ENCODE peak calls at places on chromosomes 1 and 21, in nine cellular contexts. W is H9, S is HFF-Myc, H is heart right ventricle, C is choroid plexus epithelial cell, G is psoas muscle, F is WTC11, J is MCF 10A, I is RWPE1. T is an unnamed sample.

GRCh38 chr1:96643519-96643918 is 78.1 kb upstream of the PTBP2 start:
- DNase-seq in H (no peak), S (no peak), I (no peak), G (no peak), W (no peak), C (no peak), F (no peak), J (no peak), T (no peak)

GRCh38 chr1:19120070-19120469 is 90.0 kb downstream of the UBR4 start:
- DNase-seq in G (no peak), F (no peak), S (no peak), W (no peak), H (no peak), I (no peak), J (no peak), C (no peak), T (no peak)

GRCh38 chr1:7549277-7549676 is 221.8 kb upstream of the VAMP3 start:
- DNase-seq in G (no peak), I (peak; percentile 84), H (no peak), F (no peak), J (peak; percentile 96), W (no peak), C (peak; percentile 85), S (peak; percentile 52), T (no peak)

GRCh38 chr21:42532466-42533181 is 19.0 kb downstream of the SLC37A1 start:
- DNase-seq in C (no peak), J (no peak), S (no peak), G (peak; percentile 88), H (peak; percentile 81), F (no peak), W (peak; percentile 10), I (no peak), T (no peak)

GRCh38 chr21:35045539-35046222 is 3.4 kb downstream of the RUNX1 start:
- DNase-seq in S (no peak), F (no peak), G (no peak), C (no peak), I (no peak), W (no peak), H (no peak), J (no peak), T (no peak)

GRCh38 chr1:1437904-1438376 is 2.5 kb downstream of the VWA1 start:
- DNase-seq in J (no peak), I (no peak), W (no peak), S (no peak), H (no peak), C (no peak), F (no peak), G (no peak), T (no peak)

GRCh38 chr1:118985611-118986290 is 2.4 kb downstream of the TBX15 start:
- DNase-seq in C (peak; percentile 56), J (no peak), F (no peak), W (no peak), H (no peak), I (no peak), S (no peak), G (no peak), T (no peak)

GRCh38 chr1:233459968-233460367 is 132.4 kb downstream of the MAP3K21 start:
- DNase-seq in I (no peak), S (no peak), C (no peak), H (no peak), F (peak; percentile 20), G (no peak), W (no peak), J (no peak), T (no peak)

GRCh38 chr21:46150073-46150472 is 5.3 kb downstream of the FTCD start:
- DNase-seq in J (no peak), F (peak; percentile 14), G (no peak), C (no peak), H (no peak), I (no peak), W (peak; percentile 35), S (no peak), T (peak; percentile 93)

GRCh38 chr1:13950637-13951036 is 250.6 kb downstream of the PRDM2 start:
- DNase-seq in J (peak; percentile 21), H (no peak), W (peak; percentile 74), I (no peak), S (no peak), G (no peak), C (no peak), F (peak; percentile 75), T (no peak)
- TF ChIP-seq CTCF in J (peak; percentile 16), H (peak; percentile 26), W (peak; percentile 74), I (no peak), S (no peak), G (no peak), C (peak; percentile 27), F (peak; percentile 61), T (no peak)

DNA sequence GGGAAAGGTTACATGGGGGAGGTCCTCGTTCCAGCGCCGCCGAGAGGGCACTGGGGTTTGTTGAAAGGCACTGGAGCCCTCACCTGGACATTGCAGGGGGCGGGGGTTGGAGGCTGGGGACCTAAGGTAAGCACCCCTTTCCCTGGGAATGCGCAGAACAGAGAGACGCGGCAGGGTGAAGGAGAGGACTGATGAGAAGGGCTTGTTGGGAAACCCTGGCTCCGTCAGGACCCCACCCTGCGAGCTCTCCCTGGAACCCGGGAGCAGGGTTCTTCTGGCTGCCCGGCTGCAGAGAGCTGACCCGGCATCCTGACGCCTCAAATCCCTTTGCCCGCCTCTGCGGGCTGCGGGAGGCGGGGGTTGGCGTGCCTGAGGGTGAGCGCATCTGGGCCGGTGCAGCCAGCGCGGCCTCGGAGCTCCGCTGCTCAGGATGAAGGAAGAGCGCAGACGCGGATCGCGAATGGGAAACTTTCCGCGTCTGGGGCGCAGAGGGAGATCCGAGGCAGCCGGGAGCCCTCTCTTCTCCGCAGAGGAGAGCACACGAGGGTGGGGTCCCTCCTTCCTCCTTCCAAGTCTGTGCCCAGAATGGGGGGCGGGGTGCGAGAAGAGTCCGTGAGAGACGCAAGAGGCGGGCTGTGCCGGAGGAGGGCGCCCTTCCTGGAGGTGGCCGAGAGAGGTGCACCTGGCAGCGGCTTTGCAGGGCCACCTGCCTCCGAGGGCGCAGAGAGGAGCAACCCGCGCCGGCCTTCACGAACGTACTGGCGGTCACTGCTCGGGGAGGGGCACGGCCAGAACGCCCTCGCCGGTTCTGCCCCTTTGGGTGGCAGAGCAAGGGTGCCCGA is 2.4 kb downstream of the IGSF21 start:
- DNase-seq in J (no peak), F (peak; percentile 94), H (no peak), S (no peak), W (peak; percentile 91), C (no peak), I (no peak), G (peak; percentile 32), T (no peak)
- TF ChIP-seq CTCF in J (peak; percentile 16), F (peak; percentile 47), H (peak; percentile 17), S (peak; percentile 16), W (peak; percentile 89), C (no peak), I (no peak), G (no peak), T (peak; percentile 45)

GRCh38 chr1:63087966-63088365 is 234.4 kb upstream of the FOXD3 start:
- DNase-seq in I (no peak), F (peak; percentile 74), J (no peak), C (peak; percentile 31), W (peak; percentile 90), H (no peak), G (no peak), S (no peak), T (no peak)
- TF ChIP-seq CTCF in I (no peak), F (no peak), J (no peak), C (peak; percentile 35), W (peak; percentile 57), H (no peak), G (no peak), S (peak; percentile 7), T (peak; percentile 53)

GRCh38 chr1:167221804-167222610 is 1.3 kb downstream of the POU2F1 start:
- DNase-seq in S (peak; percentile 59), W (peak; percentile 62), J (peak; percentile 92), G (peak; percentile 65), H (peak; percentile 66), C (peak; percentile 87), I (peak; percentile 41), F (peak; percentile 56), T (no peak)
- TF ChIP-seq CTCF in S (no peak), W (no peak), J (no peak), G (no peak), H (no peak), C (no peak), I (no peak), F (no peak), T (peak; percentile 15)